ENCODE peak calls at places on chromosomes 1 and 21, in eight cellular contexts. G is CD8-positive, alpha-beta T cell; D is DND-41; Z is iris pigment epithelial cell; V is NCI-H1092 treated with DMSO at 0.1 percent for 48 hours; E is C1 segment of cervical spinal cord; C is upper lobe of right lung; X is NCI-H226. R is an unnamed sample.

GRCh38 chr1:58190614-58191013 is 355.9 kb downstream of the OMA1 start:
- DNase-seq in G (no peak), V (no peak), E (no peak), C (no peak), D (no peak), Z (no peak), X (no peak), R (no peak)

GRCh38 chr1:24725209-24725651 is 20.0 kb upstream of the CLIC4 start:
- DNase-seq in C (no peak), V (no peak), D (no peak), Z (peak; percentile 36), E (no peak), X (peak; percentile 55), G (no peak), R (no peak)

GRCh38 chr1:53640696-53641065 is 98.3 kb downstream of the GLIS1 start:
- DNase-seq in C (peak; percentile 32), G (no peak), X (no peak), D (no peak), Z (no peak), V (no peak), E (no peak), R (no peak)

GRCh38 chr1:18322353-18323032 is 158.2 kb upstream of the KLHDC7A start:
- DNase-seq in C (no peak), V (no peak), X (no peak), Z (no peak), G (no peak), E (no peak), D (peak; percentile 5), R (peak; percentile 85)

GRCh38 chr1:161499099-161500078 is 5.9 kb upstream of the FCGR2A start:
- DNase-seq in Z (no peak), G (no peak), E (no peak), V (no peak), C (no peak), D (no peak), X (no peak), R (no peak)

GRCh38 chr1:151716771-151717631 is at the start of gene CELF3:
- DNase-seq in D (peak; percentile 16), V (peak; percentile 98), G (no peak), X (no peak), Z (no peak), E (peak; percentile 28), C (no peak), R (peak; percentile 63)

GRCh38 chr1:185539277-185539943 is 194.8 kb upstream of the HMCN1 start:
- DNase-seq in Z (peak; percentile 5), C (no peak), V (no peak), X (no peak), D (peak; percentile 11), G (no peak), E (no peak), R (no peak)

GRCh38 chr1:202159534-202160371 is 649 bp downstream of the PTPN7 start:
- DNase-seq in Z (no peak), E (no peak), X (no peak), C (no peak), G (no peak), D (peak; percentile 87), V (no peak), R (no peak)

GRCh38 chr1:183075861-183076260 is 52.6 kb downstream of the LAMC1 start:
- DNase-seq in G (no peak), V (no peak), X (no peak), C (no peak), Z (peak; percentile 29), D (no peak), E (no peak), R (no peak)

GRCh38 chr21:21963911-21964310 is 965.7 kb downstream of the NCAM2 start:
- DNase-seq in X (no peak), V (no peak), C (no peak), Z (no peak), E (no peak), D (no peak), G (no peak), R (no peak)

GRCh38 chr1:34479731-34480130 is 275.1 kb upstream of the GJB5 start:
- DNase-seq in Z (no peak), V (peak; percentile 78), X (no peak), D (no peak), G (no peak), E (no peak), C (no peak), R (no peak)

GRCh38 chr1:16386454-16387113 is 19.5 kb downstream of the SZRD1 start:
- DNase-seq in E (no peak), C (no peak), G (no peak), Z (peak; percentile 77), V (no peak), D (no peak), X (peak; percentile 91), R (no peak)

GRCh38 chr1:93111065-93111464 is 32.0 kb downstream of the MTF2 start:
- DNase-seq in D (no peak), C (no peak), Z (no peak), G (no peak), E (no peak), X (no peak), V (no peak), R (no peak)

GRCh38 chr1:17538010-17538409 is 1.5 kb upstream of the ARHGEF10L start:
- DNase-seq in Z (no peak), E (no peak), C (no peak), X (no peak), V (no peak), D (no peak), G (no peak), R (no peak)

GRCh38 chr1:100950776-100951175 is 54.9 kb downstream of the SLC30A7 start:
- DNase-seq in G (no peak), V (no peak), D (no peak), X (no peak), E (no peak), Z (peak; percentile 73), C (no peak), R (no peak)

GRCh38 chr1:203359010-203359571 is 8.2 kb upstream of the FMOD start:
- DNase-seq in C (no peak), D (no peak), V (no peak), E (no peak), Z (peak; percentile 13), X (peak; percentile 14), G (no peak), R (no peak)

GRCh38 chr1:35361638-35362037 is 93.1 kb downstream of the ZMYM4 start:
- DNase-seq in C (no peak), G (no peak), V (no peak), X (no peak), Z (no peak), D (no peak), E (no peak), R (no peak)

GRCh38 chr1:223731076-223731770 is 18.9 kb downstream of the CAPN2 start:
- DNase-seq in X (peak; percentile 40), V (peak; percentile 14), E (peak; percentile 34), C (peak; percentile 87), D (no peak), Z (peak; percentile 90), G (no peak), R (peak; percentile 53)

GRCh38 chr21:38241029-38241740 is 15.6 kb upstream of the KCNJ15 start:
- DNase-seq in X (no peak), V (no peak), C (no peak), E (no peak), D (no peak), G (no peak), Z (peak; percentile 25), R (no peak)

GRCh38 chr1:189657715-189658114 is 819.9 kb downstream of the BRINP3 start:
- DNase-seq in G (no peak), Z (peak; percentile 24), E (no peak), D (no peak), C (no peak), V (no peak), X (no peak), R (no peak)

GRCh38 chr1:178492341-178492740 is 4.4 kb downstream of the CLEC20A start:
- DNase-seq in X (no peak), G (no peak), E (no peak), D (no peak), V (no peak), C (no peak), Z (no peak), R (no peak)

GRCh38 chr1:82907313-82907712 is 1091.6 kb downstream of the TTLL7 start:
- DNase-seq in V (no peak), G (no peak), Z (no peak), D (no peak), C (no peak), E (no peak), X (no peak), R (no peak)

GRCh38 chr1:207825719-207826556 is 74.1 kb downstream of the CD46 start:
- DNase-seq in V (no peak), E (peak; percentile 59), G (peak; percentile 57), D (no peak), C (peak; percentile 88), X (no peak), Z (peak; percentile 83), R (peak; percentile 72)

GRCh38 chr21:33069994-33070811 is at the start of gene OLIG1:
- DNase-seq in G (no peak), V (peak; percentile 22), D (no peak), C (peak; percentile 81), X (peak; percentile 44), Z (peak; percentile 42), E (peak; percentile 49), R (peak; percentile 85)

GRCh38 chr1:107821340-107821739 is 143.6 kb downstream of the VAV3 start:
- DNase-seq in X (no peak), E (no peak), Z (no peak), V (no peak), G (no peak), D (no peak), C (no peak), R (no peak)

GRCh38 chr1:57367945-57368344 is 55.9 kb downstream of the DAB1 start:
- DNase-seq in Z (no peak), X (no peak), C (no peak), D (no peak), V (no peak), G (no peak), E (no peak), R (no peak)

GRCh38 chr1:175206687-175207086 is 14.1 kb upstream of the KIAA0040 start:
- DNase-seq in X (no peak), D (no peak), Z (no peak), E (no peak), V (peak; percentile 16), C (no peak), G (no peak), R (no peak)

GRCh38 chr1:164746677-164747076 is 187.7 kb downstream of the PBX1 start:
- DNase-seq in V (no peak), C (no peak), D (no peak), E (no peak), G (no peak), Z (no peak), X (peak; percentile 25), R (no peak)

GRCh38 chr1:7549693-7550161 is 221.4 kb upstream of the VAMP3 start:
- DNase-seq in D (no peak), X (peak; percentile 74), C (peak; percentile 37), E (no peak), V (no peak), G (no peak), Z (no peak), R (no peak)

GRCh38 chr1:228650141-228650540 is 85.1 kb upstream of the RHOU start:
- DNase-seq in C (no peak), D (no peak), V (no peak), E (no peak), X (no peak), G (no peak), Z (no peak), R (no peak)

GRCh38 chr1:88519156-88519555 is 164.9 kb upstream of the PKN2 start:
- DNase-seq in E (no peak), Z (no peak), G (no peak), D (no peak), X (no peak), C (no peak), V (no peak), R (no peak)

GRCh38 chr1:6544831-6545230 is 9.5 kb downstream of the NOL9 start:
- DNase-seq in X (no peak), V (no peak), Z (peak; percentile 78), G (no peak), E (no peak), C (no peak), D (no peak), R (no peak)

GRCh38 chr1:19792237-19793002 is 7.3 kb downstream of the TMCO4 start:
- DNase-seq in C (no peak), D (no peak), Z (no peak), V (no peak), G (no peak), E (no peak), X (no peak), R (no peak)